ENCODE peak calls at places on chromosomes 6 and 20, in five cellular contexts. Y, E, V, J and X are unnamed samples.

GRCh38 chr20:58880441-58880840 is 27.9 kb downstream of the GNAS start:
- DNase-seq in J (no peak), E (no peak), V (no peak), Y (no peak), X (no peak)

GRCh38 chr6:90859612-90860011 is 272.7 kb upstream of the MAP3K7 start:
- DNase-seq in V (no peak), J (no peak), Y (no peak), E (no peak), X (no peak)

GRCh38 chr6:1229301-1229700 is 82.6 kb upstream of the FOXQ1 start:
- DNase-seq in Y (no peak), V (no peak), J (no peak), E (no peak), X (no peak)

GRCh38 chr6:14818422-14818884 is 427.4 kb upstream of the JARID2 start:
- DNase-seq in J (no peak), E (no peak), Y (no peak), V (peak), X (no peak)

GRCh38 chr6:12296255-12296573 is 6.1 kb downstream of the EDN1 start:
- DNase-seq in Y (peak), J (no peak), E (no peak), V (peak), X (no peak)

GRCh38 chr6:135334169-135334568 is 153.1 kb downstream of the MYB start:
- DNase-seq in E (no peak), J (no peak), V (no peak), Y (peak), X (no peak)

GRCh38 chr6:154995241-154996162 is at the start of gene TIAM2:
- DNase-seq in V (no peak), E (no peak), Y (peak), J (no peak), X (no peak)

GRCh38 chr6:35449287-35449881 is 2.8 kb upstream of the FANCE start:
- DNase-seq in V (no peak), J (no peak), Y (peak), E (peak), X (no peak)

GRCh38 chr20:5654557-5654956 is 95.6 kb upstream of the SHLD1 start:
- DNase-seq in V (no peak), J (no peak), E (no peak), Y (peak), X (no peak)

GRCh38 chr6:11766056-11766455 is 12.5 kb downstream of the ADTRP start:
- DNase-seq in Y (peak), E (no peak), J (no peak), V (no peak), X (no peak)

GRCh38 chr20:46559685-46560440 is 9.4 kb upstream of the OCSTAMP start:
- DNase-seq in Y (no peak), E (no peak), V (no peak), J (no peak), X (no peak)

GRCh38 chr6:111207141-111207858 is 120.0 kb downstream of the SLC16A10 start:
- DNase-seq in Y (peak), E (no peak), J (no peak), V (no peak), X (no peak)

GRCh38 chr6:2433686-2434085 is 188.3 kb upstream of the GMDS start:
- DNase-seq in J (no peak), Y (no peak), V (no peak), E (no peak), X (no peak)

GRCh38 chr6:122494665-122495272 is 23.2 kb upstream of the SERINC1 start:
- DNase-seq in E (no peak), J (no peak), Y (no peak), V (peak), X (no peak)

GRCh38 chr6:31058128-31058894 is 48.0 kb downstream of the MUC22 start:
- DNase-seq in Y (peak), E (no peak), J (no peak), V (no peak), X (no peak)

GRCh38 chr6:10369896-10370295 is 45.0 kb downstream of the TFAP2A start:
- DNase-seq in E (no peak), V (no peak), Y (peak), J (no peak), X (no peak)

GRCh38 chr6:105391705-105392104 is 11.2 kb downstream of the PREP start:
- DNase-seq in V (no peak), Y (no peak), J (no peak), E (no peak), X (no peak)

GRCh38 chr6:33018904-33019303 is 9.5 kb upstream of the HLA-DOA start:
- DNase-seq in E (no peak), Y (no peak), V (peak), J (no peak), X (peak)

GRCh38 chr6:108175592-108176279 is 9.9 kb downstream of the NR2E1 start:
- DNase-seq in J (no peak), E (no peak), V (no peak), Y (no peak), X (no peak)

GRCh38 chr6:4560225-4561077 is 215.8 kb upstream of the CDYL start:
- DNase-seq in V (no peak), Y (no peak), E (no peak), J (no peak), X (no peak)

GRCh38 chr6:35146453-35146852 is 5.3 kb upstream of the TCP11 start:
- DNase-seq in E (no peak), J (peak), Y (peak), V (peak), X (no peak)

GRCh38 chr6:20416567-20417345 is 15.1 kb downstream of the E2F3 start:
- DNase-seq in V (no peak), Y (no peak), J (no peak), E (no peak), X (no peak)

GRCh38 chr6:71107935-71108420 is 151.1 kb upstream of the B3GAT2 start:
- DNase-seq in V (no peak), J (no peak), E (no peak), Y (peak), X (no peak)